ENCODE peak calls at places on chromosomes 5 and 9, in six cellular contexts. One of them, this sample, is unnamed.
A peak's percentile ranks its signal among the peaks of the same experiment; 100 is the strongest.

GRCh38 chr5:159412284-159413046 is 82.2 kb upstream of the IL12B start:
- DNase-seq in heart right ventricle: no peak
- DNase-seq in epithelial cell of esophagus: peak; percentile 46
- DNase-seq in brain microvascular endothelial cell: no peak
- DNase-seq in Caco-2: no peak
- DNase-seq in choroid plexus epithelial cell: peak; percentile 30
- DNase-seq in this sample: no peak

GRCh38 chr9:92706218-92706940 is 36.4 kb upstream of the IPPK start:
- DNase-seq in brain microvascular endothelial cell: no peak
- DNase-seq in heart right ventricle: no peak
- DNase-seq in epithelial cell of esophagus: peak; percentile 76
- DNase-seq in choroid plexus epithelial cell: peak; percentile 43
- DNase-seq in Caco-2: no peak
- DNase-seq in this sample: no peak

GRCh38 chr9:69009708-69010107 is 4.2 kb downstream of the PRKACG start:
- DNase-seq in Caco-2: no peak
- DNase-seq in heart right ventricle: no peak
- DNase-seq in brain microvascular endothelial cell: no peak
- DNase-seq in epithelial cell of esophagus: peak; percentile 89
- DNase-seq in choroid plexus epithelial cell: no peak
- DNase-seq in this sample: no peak

GRCh38 chr5:125037020-125037419 is 290.6 kb upstream of the ZNF608 start:
- DNase-seq in brain microvascular endothelial cell: no peak
- DNase-seq in Caco-2: no peak
- DNase-seq in heart right ventricle: no peak
- DNase-seq in epithelial cell of esophagus: no peak
- DNase-seq in choroid plexus epithelial cell: no peak
- DNase-seq in this sample: no peak

GRCh38 chr9:128339761-128340690 is at the start of gene SLC27A4:
- DNase-seq in brain microvascular endothelial cell: peak; percentile 45
- DNase-seq in choroid plexus epithelial cell: peak; percentile 75
- DNase-seq in heart right ventricle: peak; percentile 58
- DNase-seq in Caco-2: peak; percentile 92
- DNase-seq in epithelial cell of esophagus: peak; percentile 94
- DNase-seq in this sample: peak; percentile 83

GRCh38 chr5:150780816-150781221 is 2.3 kb downstream of the SMIM3 start:
- DNase-seq in brain microvascular endothelial cell: peak; percentile 11
- DNase-seq in Caco-2: no peak
- DNase-seq in epithelial cell of esophagus: peak; percentile 90
- DNase-seq in heart right ventricle: no peak
- DNase-seq in choroid plexus epithelial cell: peak; percentile 57
- DNase-seq in this sample: no peak

GRCh38 chr5:52983731-52984620 is 5.2 kb upstream of the ITGA2 start:
- DNase-seq in epithelial cell of esophagus: peak; percentile 71
- DNase-seq in Caco-2: no peak
- DNase-seq in choroid plexus epithelial cell: no peak
- DNase-seq in brain microvascular endothelial cell: no peak
- DNase-seq in heart right ventricle: no peak
- DNase-seq in this sample: no peak

GRCh38 chr9:9747787-9748186 is 865.0 kb downstream of the PTPRD start:
- DNase-seq in epithelial cell of esophagus: peak; percentile 36
- DNase-seq in choroid plexus epithelial cell: peak; percentile 2
- DNase-seq in heart right ventricle: no peak
- DNase-seq in Caco-2: no peak
- DNase-seq in brain microvascular endothelial cell: peak; percentile 10
- DNase-seq in this sample: no peak

GRCh38 chr9:95462419-95463121 is 54.2 kb downstream of the PTCH1 start:
- DNase-seq in choroid plexus epithelial cell: peak; percentile 90
- DNase-seq in heart right ventricle: peak; percentile 79
- DNase-seq in brain microvascular endothelial cell: peak; percentile 75
- DNase-seq in Caco-2: peak; percentile 72
- DNase-seq in epithelial cell of esophagus: peak; percentile 52
- DNase-seq in this sample: peak; percentile 63

GRCh38 chr5:107919969-107920368 is 249.2 kb upstream of the EFNA5 start:
- DNase-seq in brain microvascular endothelial cell: no peak
- DNase-seq in heart right ventricle: no peak
- DNase-seq in Caco-2: no peak
- DNase-seq in epithelial cell of esophagus: no peak
- DNase-seq in choroid plexus epithelial cell: no peak
- DNase-seq in this sample: no peak

GRCh38 chr9:87796232-87796631 is 70.3 kb downstream of the CTSL start:
- DNase-seq in heart right ventricle: no peak
- DNase-seq in brain microvascular endothelial cell: no peak
- DNase-seq in choroid plexus epithelial cell: no peak
- DNase-seq in Caco-2: no peak
- DNase-seq in epithelial cell of esophagus: no peak
- DNase-seq in this sample: no peak

GRCh38 chr5:147949711-147950573 is 43.6 kb upstream of the C5orf46 start:
- DNase-seq in choroid plexus epithelial cell: peak; percentile 68
- DNase-seq in brain microvascular endothelial cell: no peak
- DNase-seq in heart right ventricle: no peak
- DNase-seq in epithelial cell of esophagus: peak; percentile 62
- DNase-seq in Caco-2: no peak
- DNase-seq in this sample: no peak

GRCh38 chr5:157575096-157575872 is at the start of gene ADAM19:
- DNase-seq in choroid plexus epithelial cell: peak; percentile 64
- DNase-seq in epithelial cell of esophagus: peak; percentile 38
- DNase-seq in Caco-2: peak; percentile 62
- DNase-seq in heart right ventricle: peak; percentile 32
- DNase-seq in brain microvascular endothelial cell: no peak
- DNase-seq in this sample: peak; percentile 80

DNA sequence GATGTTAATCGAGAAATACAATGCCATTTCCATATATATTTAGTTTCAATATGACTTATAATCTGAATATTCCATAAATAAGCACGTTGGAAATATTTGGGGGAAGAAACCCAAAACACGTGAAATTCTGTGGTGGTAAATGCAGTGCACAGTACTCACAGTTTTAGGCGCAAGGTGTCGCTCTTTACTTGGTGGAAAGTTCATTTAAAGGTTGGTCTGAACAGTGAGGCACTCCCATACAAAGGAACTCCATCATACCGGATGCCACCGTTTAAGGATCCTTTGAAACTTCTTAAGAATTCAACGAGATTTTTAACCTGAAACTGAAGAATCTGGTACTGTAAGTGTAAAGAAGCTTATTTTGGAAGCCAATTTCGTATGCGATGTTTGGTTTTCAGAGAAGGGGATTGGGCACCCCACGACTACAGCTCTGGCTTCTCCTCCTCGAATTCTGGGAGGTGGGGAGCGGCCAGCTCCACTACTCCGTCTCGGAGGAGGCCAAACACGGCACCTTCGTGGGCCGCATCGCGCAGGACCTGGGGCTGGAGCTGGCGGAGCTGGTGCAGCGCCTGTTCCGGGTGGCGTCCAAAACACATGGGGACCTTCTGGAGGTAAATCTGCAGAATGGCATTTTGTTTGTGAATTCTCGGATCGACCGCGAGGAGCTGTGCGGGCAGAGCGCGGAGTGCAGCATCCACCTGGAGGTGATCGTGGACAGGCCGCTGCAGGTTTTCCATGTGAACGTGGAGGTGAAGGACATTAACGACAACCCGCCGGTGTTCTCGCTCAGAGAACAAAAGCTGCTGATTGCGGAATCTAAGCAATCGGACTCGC is at the start of gene PCDHA11:
- DNase-seq in choroid plexus epithelial cell: no peak
- DNase-seq in Caco-2: no peak
- DNase-seq in heart right ventricle: no peak
- DNase-seq in epithelial cell of esophagus: peak; percentile 15
- DNase-seq in brain microvascular endothelial cell: no peak
- DNase-seq in this sample: peak; percentile 34
- TF ChIP-seq CTCF in choroid plexus epithelial cell: no peak
- TF ChIP-seq CTCF in Caco-2: no peak
- TF ChIP-seq CTCF in heart right ventricle: no peak
- TF ChIP-seq CTCF in epithelial cell of esophagus: peak; percentile 20
- TF ChIP-seq CTCF in brain microvascular endothelial cell: peak; percentile 17
- TF ChIP-seq CTCF in this sample: peak; percentile 60

GRCh38 chr5:84881737-84882136 is 497.1 kb upstream of the EDIL3 start:
- DNase-seq in choroid plexus epithelial cell: no peak
- DNase-seq in epithelial cell of esophagus: no peak
- DNase-seq in brain microvascular endothelial cell: no peak
- DNase-seq in Caco-2: no peak
- DNase-seq in heart right ventricle: no peak
- DNase-seq in this sample: no peak

GRCh38 chr5:84885479-84886258 is 501.0 kb upstream of the EDIL3 start:
- DNase-seq in brain microvascular endothelial cell: peak; percentile 73
- DNase-seq in epithelial cell of esophagus: peak; percentile 71
- DNase-seq in choroid plexus epithelial cell: peak; percentile 81
- DNase-seq in Caco-2: no peak
- DNase-seq in heart right ventricle: peak; percentile 42
- DNase-seq in this sample: no peak
- TF ChIP-seq CTCF in brain microvascular endothelial cell: no peak
- TF ChIP-seq CTCF in epithelial cell of esophagus: no peak
- TF ChIP-seq CTCF in choroid plexus epithelial cell: no peak
- TF ChIP-seq CTCF in Caco-2: no peak
- TF ChIP-seq CTCF in heart right ventricle: no peak
- TF ChIP-seq CTCF in this sample: no peak

GRCh38 chr9:752681-753200 is 88.8 kb upstream of the DMRT1 start:
- DNase-seq in choroid plexus epithelial cell: peak; percentile 88
- DNase-seq in heart right ventricle: no peak
- DNase-seq in Caco-2: no peak
- DNase-seq in epithelial cell of esophagus: no peak
- DNase-seq in brain microvascular endothelial cell: peak; percentile 30
- DNase-seq in this sample: no peak

GRCh38 chr9:751137-752051 is 90.1 kb upstream of the DMRT1 start:
- DNase-seq in Caco-2: no peak
- DNase-seq in brain microvascular endothelial cell: peak; percentile 69
- DNase-seq in choroid plexus epithelial cell: peak; percentile 73
- DNase-seq in epithelial cell of esophagus: peak; percentile 58
- DNase-seq in heart right ventricle: no peak
- DNase-seq in this sample: peak; percentile 11

GRCh38 chr9:752201-752600 is 89.3 kb upstream of the DMRT1 start:
- DNase-seq in choroid plexus epithelial cell: peak; percentile 92
- DNase-seq in brain microvascular endothelial cell: peak; percentile 89
- DNase-seq in epithelial cell of esophagus: peak; percentile 93
- DNase-seq in heart right ventricle: no peak
- DNase-seq in Caco-2: no peak
- DNase-seq in this sample: no peak

GRCh38 chr9:755454-756381 is 85.8 kb upstream of the DMRT1 start:
- DNase-seq in brain microvascular endothelial cell: peak; percentile 86
- DNase-seq in Caco-2: no peak
- DNase-seq in choroid plexus epithelial cell: peak; percentile 92
- DNase-seq in epithelial cell of esophagus: peak; percentile 62
- DNase-seq in heart right ventricle: no peak
- DNase-seq in this sample: no peak

GRCh38 chr9:754150-754931 is 87.2 kb upstream of the DMRT1 start:
- DNase-seq in Caco-2: no peak
- DNase-seq in choroid plexus epithelial cell: peak; percentile 24
- DNase-seq in brain microvascular endothelial cell: no peak
- DNase-seq in epithelial cell of esophagus: no peak
- DNase-seq in heart right ventricle: no peak
- DNase-seq in this sample: no peak
- TF ChIP-seq CTCF in Caco-2: no peak
- TF ChIP-seq CTCF in choroid plexus epithelial cell: peak; percentile 16
- TF ChIP-seq CTCF in brain microvascular endothelial cell: peak; percentile 6
- TF ChIP-seq CTCF in epithelial cell of esophagus: peak; percentile 11
- TF ChIP-seq CTCF in heart right ventricle: no peak
- TF ChIP-seq CTCF in this sample: no peak

DNA sequence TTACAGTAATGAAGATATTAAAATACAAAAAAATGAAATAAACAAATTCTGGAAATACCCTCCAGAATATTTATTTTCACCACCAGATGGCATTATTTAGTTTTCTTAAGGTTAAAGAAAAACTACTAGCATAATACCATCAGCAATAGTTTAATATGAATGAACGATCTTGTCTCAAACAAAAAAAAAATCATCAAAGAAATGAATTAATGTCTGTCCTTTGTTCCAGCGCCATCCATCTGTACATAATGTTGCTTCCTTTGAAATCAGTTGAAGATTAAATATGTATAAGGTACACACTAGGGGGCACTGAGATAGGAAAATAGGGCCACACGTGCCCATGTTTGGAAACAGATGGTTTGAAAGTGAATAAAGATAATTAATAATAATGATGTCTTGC is 84.9 kb upstream of the SLCO6A1 start:
- DNase-seq in epithelial cell of esophagus: peak; percentile 21
- DNase-seq in Caco-2: no peak
- DNase-seq in choroid plexus epithelial cell: peak; percentile 43
- DNase-seq in heart right ventricle: no peak
- DNase-seq in brain microvascular endothelial cell: no peak
- DNase-seq in this sample: no peak
- TF ChIP-seq CTCF in epithelial cell of esophagus: peak; percentile 2
- TF ChIP-seq CTCF in Caco-2: no peak
- TF ChIP-seq CTCF in choroid plexus epithelial cell: peak; percentile 25
- TF ChIP-seq CTCF in heart right ventricle: peak; percentile 25
- TF ChIP-seq CTCF in brain microvascular endothelial cell: peak; percentile 28
- TF ChIP-seq CTCF in this sample: peak; percentile 41

GRCh38 chr5:81856948-81857928 is 106.3 kb upstream of the SSBP2 start:
- DNase-seq in heart right ventricle: peak; percentile 87
- DNase-seq in epithelial cell of esophagus: peak; percentile 40
- DNase-seq in brain microvascular endothelial cell: no peak
- DNase-seq in Caco-2: no peak
- DNase-seq in choroid plexus epithelial cell: peak; percentile 15
- DNase-seq in this sample: no peak
- TF ChIP-seq CTCF in heart right ventricle: no peak
- TF ChIP-seq CTCF in epithelial cell of esophagus: peak; percentile 51
- TF ChIP-seq CTCF in brain microvascular endothelial cell: peak; percentile 56
- TF ChIP-seq CTCF in Caco-2: peak; percentile 16
- TF ChIP-seq CTCF in choroid plexus epithelial cell: peak; percentile 45
- TF ChIP-seq CTCF in this sample: peak; percentile 7

This sample was measured in nephron progenitor cell.